ENCODE peak calls at places on chromosomes 4 and X, in seven cellular contexts. V is stimulated activated CD4-positive, alpha-beta T cell treated with anti-CD3 and anti-CD28 coated beads, TNF-alpha, amount 100 ng/mL, for 4 hours; M is dorsolateral prefrontal cortex; K is neural progenitor cell; X is RWPE1; T is PC-3; B is M059J. Z is an unnamed sample.

GRCh38 chr4:101356928-101357327 is 9.6 kb upstream of the PPP3CA start:
- DNase-seq in V (no peak), M (no peak), K (no peak), X (peak; percentile 92), T (peak; percentile 92), B (peak; percentile 95), Z (no peak)

GRCh38 chr4:34200535-34200934 is 2043.8 kb downstream of the ARAP2 start:
- DNase-seq in V (no peak), M (no peak), K (no peak), X (no peak), T (no peak), B (no peak), Z (no peak)

GRCh38 chr4:24988776-24989175 is 42.0 kb downstream of the LGI2 start:
- DNase-seq in V (no peak), M (no peak), K (peak; percentile 61), X (peak; percentile 32), T (peak; percentile 65), B (peak; percentile 54), Z (no peak)

GRCh38 chrX:129825746-129826505 is 17.8 kb downstream of the ZDHHC9 start:
- DNase-seq in V (no peak), M (no peak), K (no peak), X (no peak), T (no peak), B (no peak), Z (no peak)

GRCh38 chr4:37828843-37829242 is 2.4 kb downstream of the PGM2 start:
- DNase-seq in V (no peak), M (no peak), K (no peak), X (no peak), T (no peak), B (no peak), Z (no peak)

GRCh38 chrX:39398215-39398972 is 597.1 kb downstream of the MID1IP1 start:
- DNase-seq in V (no peak), M (no peak), K (no peak), X (no peak), T (no peak), B (no peak), Z (no peak)

GRCh38 chrX:121931567-121931966 is 884.2 kb downstream of the GLUD2 start:
- DNase-seq in V (no peak), M (no peak), K (no peak), X (no peak), T (no peak), B (no peak), Z (no peak)

GRCh38 chrX:11665144-11666040 is at the start of gene ARHGAP6:
- DNase-seq in V (no peak), M (peak; percentile 12), K (peak; percentile 71), X (peak; percentile 5), T (peak; percentile 14), B (peak; percentile 54), Z (no peak)

GRCh38 chr4:16532240-16532990 is 306.1 kb upstream of the TAPT1 start:
- DNase-seq in V (no peak), M (no peak), K (no peak), X (peak; percentile 2), T (peak; percentile 47), B (peak; percentile 90), Z (no peak)

GRCh38 chr4:18398661-18399060 is 377.1 kb upstream of the LCORL start:
- DNase-seq in V (no peak), M (no peak), K (peak; percentile 70), X (no peak), T (no peak), B (no peak), Z (no peak)

GRCh38 chrX:7108995-7109634 is 38.4 kb upstream of the STS start:
- DNase-seq in V (no peak), M (no peak), K (peak; percentile 64), X (no peak), T (no peak), B (no peak), Z (no peak)

Z was measured in occipital lobe.